ENCODE peak calls at places on chromosomes 12 and 14, in seven cellular contexts. R is fibroblast of lung, J is adipocyte, L is HepG2, T is neuronal stem cell, G is IMR-90, A is endodermal cell. N is an unnamed sample.

GRCh38 chr12:138898-139534 is 72.4 kb downstream of the IQSEC3 start:
- DNase-seq in L (no peak), A (peak), R (peak), J (no peak), G (peak), T (no peak), N (peak)

GRCh38 chr14:79557309-79557708 is 654.0 kb downstream of the DIO2 start:
- DNase-seq in G (no peak), J (no peak), T (no peak), A (no peak), R (no peak), L (no peak), N (no peak)

GRCh38 chr14:50957296-50957695 is 13.0 kb upstream of the PYGL start:
- DNase-seq in A (no peak), J (peak), R (peak), L (no peak), G (peak), T (no peak), N (peak)

GRCh38 chr12:97630875-97631274 is 168.3 kb downstream of the RMST start:
- DNase-seq in A (no peak), J (no peak), G (no peak), T (no peak), L (no peak), R (no peak), N (no peak)

GRCh38 chr14:24080888-24081738 is 9.8 kb downstream of the CPNE6 start:
- DNase-seq in T (no peak), A (peak), J (peak), G (no peak), L (peak), R (no peak), N (peak)

GRCh38 chr12:16563519-16563918 is 42.4 kb downstream of the LMO3 start:
- DNase-seq in R (no peak), L (no peak), T (no peak), G (no peak), A (no peak), J (no peak), N (no peak)

GRCh38 chr12:106736051-106736957 is 38.2 kb upstream of the RIC8B start:
- DNase-seq in T (no peak), J (no peak), A (peak), R (no peak), G (no peak), L (peak), N (peak)

GRCh38 chr14:103597623-103598372 is 31.2 kb upstream of the KLC1 start:
- DNase-seq in R (peak), T (no peak), G (peak), A (no peak), L (no peak), J (peak), N (peak)

GRCh38 chr12:108933950-108934349 is 54.1 kb downstream of the DAO start:
- DNase-seq in R (no peak), J (no peak), A (no peak), L (no peak), T (no peak), G (no peak), N (no peak)

GRCh38 chr12:22415342-22416309 is 81.1 kb upstream of the ST8SIA1 start:
- DNase-seq in T (no peak), J (peak), A (no peak), L (no peak), R (no peak), G (no peak), N (peak)

GRCh38 chr14:101899263-101899662 is 65.1 kb upstream of the DYNC1H1 start:
- DNase-seq in R (no peak), L (no peak), T (no peak), G (no peak), A (no peak), J (no peak), N (no peak)

GRCh38 chr14:63361790-63362189 is 43.1 kb upstream of the GPHB5 start:
- DNase-seq in R (no peak), T (no peak), L (no peak), G (no peak), A (no peak), J (no peak), N (no peak)

GRCh38 chr12:130497991-130498390 is 160.3 kb downstream of the PIWIL1 start:
- DNase-seq in J (no peak), L (no peak), G (no peak), R (no peak), T (no peak), A (no peak), N (no peak)

GRCh38 chr14:28813810-28814209 is 47.2 kb downstream of the FOXG1 start:
- DNase-seq in G (no peak), R (no peak), J (peak), A (no peak), L (no peak), T (no peak), N (peak)

GRCh38 chr12:89084751-89085150 is 267.6 kb downstream of the DUSP6 start:
- DNase-seq in L (no peak), T (no peak), G (peak), J (no peak), R (peak), A (no peak), N (peak)

GRCh38 chr12:118436986-118437385 is 60.6 kb downstream of the SUDS3 start:
- DNase-seq in R (no peak), J (peak), G (peak), L (no peak), T (no peak), A (peak), N (peak)

GRCh38 chr14:32078030-32078793 is 1.1 kb downstream of the ARHGAP5 start:
- DNase-seq in L (peak), A (no peak), T (no peak), R (peak), G (peak), J (peak), N (peak)

GRCh38 chr14:38042356-38042755 is 165.3 kb upstream of the SSTR1 start:
- DNase-seq in R (peak), L (peak), J (peak), A (peak), T (no peak), G (peak), N (peak)

GRCh38 chr14:101083564-101084435 is 180.3 kb upstream of the RTL1 start:
- DNase-seq in J (no peak), G (no peak), L (peak), R (no peak), T (no peak), A (peak), N (peak)

GRCh38 chr14:96084796-96085195 is 45.6 kb downstream of the C14orf132 start:
- DNase-seq in L (no peak), A (no peak), G (no peak), J (no peak), T (no peak), R (no peak), N (no peak)

GRCh38 chr14:89440997-89441909 is 24.2 kb upstream of the FOXN3 start:
- DNase-seq in L (no peak), G (no peak), T (no peak), J (no peak), A (peak), R (no peak), N (no peak)

GRCh38 chr14:24798911-24799310 is 164.9 kb upstream of the GZMB start:
- DNase-seq in L (no peak), J (no peak), T (no peak), A (no peak), R (no peak), G (no peak), N (no peak)

GRCh38 chr12:76264617-76265016 is 83.6 kb downstream of the BBS10 start:
- DNase-seq in L (no peak), T (no peak), R (peak), J (peak), A (peak), G (peak), N (peak)

GRCh38 chr12:131008461-131009270 is 55.0 kb downstream of the ADGRD1 start:
- DNase-seq in L (no peak), R (no peak), J (no peak), G (no peak), T (no peak), A (no peak), N (no peak)

GRCh38 chr12:27488479-27488878 is 35.5 kb upstream of the PPFIBP1 start:
- DNase-seq in A (no peak), G (no peak), J (no peak), T (no peak), L (no peak), R (no peak), N (no peak)

GRCh38 chr14:74630881-74631690 is 19.0 kb upstream of the LTBP2 start:
- DNase-seq in L (no peak), A (no peak), G (peak), T (no peak), R (peak), J (no peak), N (no peak)

DNA sequence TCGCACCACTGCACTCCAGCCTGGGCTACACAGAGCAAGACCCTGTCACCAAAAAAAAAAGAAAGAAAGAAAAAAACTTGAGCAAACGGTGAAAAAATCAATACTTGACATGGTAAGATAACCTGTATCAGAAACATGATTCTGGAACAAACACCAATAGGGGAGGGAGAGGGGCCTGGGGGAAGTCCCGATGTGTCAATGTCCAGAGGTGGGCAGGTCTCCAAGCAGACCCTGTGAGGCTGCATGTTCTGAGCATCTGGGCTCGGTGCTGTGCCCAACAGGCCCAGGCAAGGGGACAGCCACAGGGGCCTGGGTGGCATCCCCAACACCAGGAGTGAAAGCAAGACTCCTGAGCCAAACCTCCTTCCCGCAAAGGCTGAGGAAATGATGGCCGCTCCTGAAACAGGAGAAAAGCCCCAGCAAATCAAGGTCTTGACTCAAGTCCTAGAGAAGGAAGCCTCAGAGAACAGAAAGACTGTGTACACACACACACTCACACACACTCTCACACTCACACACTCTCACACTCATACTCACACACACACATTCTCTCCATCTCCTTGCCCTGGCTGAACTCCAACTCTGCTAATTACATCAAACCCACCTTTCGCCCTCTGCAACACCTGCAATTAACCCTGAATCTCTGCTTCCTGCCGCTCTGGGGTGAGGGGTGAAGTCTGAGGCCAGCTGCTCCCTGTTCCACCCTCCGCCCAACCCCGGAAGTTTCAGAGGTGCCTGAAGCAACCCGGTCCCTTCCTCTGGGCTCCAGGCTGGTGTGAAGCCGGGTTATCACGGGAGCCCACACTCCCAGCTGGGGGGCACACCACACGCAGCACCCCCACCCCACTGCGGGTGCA is 20.4 kb downstream of the CCDC88C start:
- DNase-seq in L (no peak), J (no peak), R (no peak), T (no peak), G (no peak), A (peak), N (no peak)
- H3K9ac ChIP-seq in L (no peak), J (no peak), R (no peak), T (no peak), G (no peak), A (no peak), N (no peak)

DNA sequence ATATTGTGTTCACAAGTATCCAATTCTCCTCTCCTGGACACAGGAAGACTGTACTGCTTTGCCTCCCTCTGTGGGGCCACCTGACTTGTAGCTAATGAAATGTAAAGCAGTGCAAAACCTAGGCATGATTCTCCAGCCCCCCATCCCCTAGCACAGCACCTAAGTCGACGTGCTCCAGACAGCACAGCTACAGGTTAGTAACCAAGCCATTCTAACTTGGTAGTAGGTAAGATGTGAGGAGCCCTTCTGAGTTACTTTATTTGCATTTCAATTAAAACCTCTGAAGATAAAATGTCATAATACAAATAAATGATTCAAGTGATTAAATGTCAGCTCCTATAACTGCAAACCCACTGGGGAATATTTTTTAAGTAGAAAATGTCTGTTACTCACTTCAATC is 64.9 kb upstream of the HIF1A start:
- DNase-seq in G (no peak), T (no peak), R (no peak), L (no peak), A (no peak), J (no peak), N (no peak)
- H3K9ac ChIP-seq in G (no peak), T (no peak), R (no peak), L (no peak), A (no peak), J (no peak), N (no peak)

GRCh38 chr12:121274036-121274763 is 22.3 kb downstream of the CAMKK2 start:
- DNase-seq in R (no peak), L (no peak), T (no peak), J (no peak), A (no peak), G (no peak), N (no peak)

GRCh38 chr12:121277367-121277744 is 19.2 kb downstream of the CAMKK2 start:
- DNase-seq in T (no peak), L (no peak), R (no peak), A (no peak), G (no peak), J (no peak), N (peak)

GRCh38 chr12:121282072-121282742 is 14.3 kb downstream of the CAMKK2 start:
- DNase-seq in G (no peak), J (no peak), A (peak), R (no peak), T (no peak), L (no peak), N (no peak)

GRCh38 chr12:121279507-121279915 is 17.0 kb downstream of the CAMKK2 start:
- DNase-seq in G (peak), T (no peak), L (no peak), A (peak), R (peak), J (no peak), N (peak)

GRCh38 chr12:121278450-121279375 is 17.8 kb downstream of the CAMKK2 start:
- DNase-seq in G (peak), L (no peak), A (no peak), T (no peak), R (peak), J (no peak), N (peak)
- H3K9ac ChIP-seq in G (no peak), L (no peak), A (no peak), T (no peak), R (no peak), J (peak), N (peak)

GRCh38 chr12:50186667-50187066 is 19.5 kb upstream of the CERS5 start:
- DNase-seq in A (no peak), J (peak), T (no peak), L (no peak), R (no peak), G (peak), N (peak)

GRCh38 chr12:50185975-50186663 is 18.9 kb upstream of the CERS5 start:
- DNase-seq in A (no peak), L (no peak), T (no peak), R (no peak), G (peak), J (no peak), N (peak)

GRCh38 chr12:50187084-50187900 is 20.1 kb upstream of the CERS5 start:
- DNase-seq in G (peak), A (no peak), L (no peak), T (no peak), J (peak), R (peak), N (peak)

GRCh38 chr12:50184261-50184660 is 17.1 kb upstream of the CERS5 start:
- DNase-seq in R (no peak), J (no peak), T (no peak), A (no peak), G (no peak), L (no peak), N (no peak)

GRCh38 chr12:50185496-50185895 is 18.3 kb upstream of the CERS5 start:
- DNase-seq in R (no peak), G (no peak), A (no peak), L (no peak), J (no peak), T (no peak), N (peak)
- H3K9ac ChIP-seq in R (no peak), G (peak), A (no peak), L (no peak), J (peak), T (no peak), N (peak)

GRCh38 chr12:53380104-53380796 is at the start of gene SP1:
- DNase-seq in J (peak), A (peak), T (no peak), R (peak), G (peak), L (peak), N (peak)

GRCh38 chr12:53379389-53380103 is 430 bp upstream of the SP1 start:
- DNase-seq in G (peak), A (peak), L (peak), J (peak), T (peak), R (peak), N (peak)

GRCh38 chr12:53380797-53381738 is 1.1 kb downstream of the SP1 start:
- DNase-seq in A (peak), L (no peak), R (peak), G (peak), J (peak), T (no peak), N (peak)

GRCh38 chr12:53381739-53382630 is 2.0 kb downstream of the SP1 start:
- DNase-seq in G (peak), L (peak), T (no peak), A (peak), R (peak), J (peak), N (peak)

GRCh38 chr12:53383258-53383657 is 3.3 kb downstream of the SP1 start:
- DNase-seq in G (no peak), T (no peak), J (no peak), R (no peak), L (no peak), A (no peak), N (peak)
- H3K9ac ChIP-seq in G (no peak), T (peak), J (peak), R (no peak), L (peak), A (no peak), N (no peak)

GRCh38 chr14:105251920-105252319 is 3.6 kb downstream of the BTBD6 start:
- DNase-seq in L (no peak), J (no peak), A (no peak), R (no peak), G (no peak), T (no peak), N (no peak)

GRCh38 chr14:105250986-105251385 is 2.7 kb downstream of the BTBD6 start:
- DNase-seq in L (no peak), R (no peak), T (no peak), G (no peak), J (no peak), A (no peak), N (no peak)

GRCh38 chr14:105248368-105249174 is at the start of gene BTBD6:
- DNase-seq in A (peak), G (peak), L (no peak), R (peak), T (peak), J (peak), N (peak)

GRCh38 chr14:105249175-105250007 is 1.1 kb downstream of the BTBD6 start:
- DNase-seq in A (peak), J (no peak), L (no peak), R (peak), T (peak), G (peak), N (peak)

DNA sequence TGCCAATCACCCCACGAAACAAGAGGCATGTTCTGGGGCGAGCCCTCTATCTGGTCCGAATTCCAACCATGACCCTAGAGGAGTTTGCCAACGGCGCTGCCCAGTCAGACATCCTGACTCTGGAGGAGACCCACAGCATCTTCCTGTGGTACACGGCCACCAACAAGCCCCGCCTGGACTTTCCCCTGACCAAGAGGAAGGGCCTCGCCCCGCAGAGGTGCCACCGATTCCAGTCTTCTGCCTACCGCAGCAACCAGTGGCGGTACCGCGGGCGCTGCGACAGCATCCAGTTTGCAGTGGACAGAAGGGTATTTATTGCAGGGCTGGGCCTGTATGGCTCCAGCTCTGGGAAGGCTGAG is 1.7 kb downstream of the BTBD6 start:
- DNase-seq in J (no peak), G (no peak), L (no peak), T (no peak), A (no peak), R (no peak), N (no peak)
- H3K9ac ChIP-seq in J (peak), G (no peak), L (no peak), T (peak), A (no peak), R (no peak), N (no peak)

GRCh38 chr12:124422570-124423523 is 128.0 kb downstream of the RFLNA start:
- DNase-seq in L (peak), T (no peak), J (peak), G (peak), A (peak), R (peak), N (peak)
- H3K9ac ChIP-seq in L (peak), T (peak), J (peak), G (peak), A (no peak), R (peak), N (peak)

GRCh38 chr14:98175436-98175835 is 1096.6 kb downstream of the BCL11B start:
- DNase-seq in R (no peak), J (no peak), A (no peak), G (no peak), T (no peak), L (no peak), N (no peak)

GRCh38 chr14:98174031-98174430 is 1098.0 kb downstream of the BCL11B start:
- DNase-seq in R (no peak), J (no peak), T (no peak), A (no peak), G (no peak), L (no peak), N (no peak)

GRCh38 chr14:98176910-98177309 is 1095.1 kb downstream of the BCL11B start:
- DNase-seq in G (no peak), A (no peak), T (no peak), J (no peak), R (no peak), L (no peak), N (no peak)

GRCh38 chr14:98177551-98177950 is 1094.4 kb downstream of the BCL11B start:
- DNase-seq in T (no peak), R (no peak), A (no peak), L (no peak), J (no peak), G (no peak), N (no peak)

GRCh38 chr14:98175881-98176280 is 1096.1 kb downstream of the BCL11B start:
- DNase-seq in T (no peak), R (no peak), J (no peak), G (no peak), L (no peak), A (no peak), N (no peak)
- H3K9ac ChIP-seq in T (no peak), R (no peak), J (no peak), G (no peak), L (no peak), A (no peak), N (no peak)

GRCh38 chr14:58078068-58078467 is 73.9 kb downstream of the ARMH4 start:
- DNase-seq in G (peak), A (no peak), R (peak), J (peak), L (no peak), T (no peak), N (peak)
- H3K9ac ChIP-seq in G (no peak), A (no peak), R (no peak), J (peak), L (no peak), T (no peak), N (peak)